ENCODE peak calls at places on chromosomes 2 and 18, in seven cellular contexts. U is NCI-H524; X is stimulated activated naive CD4-positive, alpha-beta T cell; K is CD8-positive, alpha-beta memory T cell; P is activated T-cell treated with anti-CD3 and anti-CD28 coated beads, Interleukin-2, amount 50 U/mL, for 72 hours; A is pancreas; R is GM13977. D is an unnamed sample.

GRCh38 chr2:227862741-227863588 is 8.5 kb upstream of the DAW1 start:
- DNase-seq in U (no peak), X (no peak), K (no peak), P (no peak), A (no peak), R (no peak), D (no peak)

GRCh38 chr18:62632788-62633455 is 82.4 kb upstream of the PHLPP1 start:
- DNase-seq in U (peak), X (no peak), K (no peak), P (no peak), A (no peak), R (no peak), D (no peak)

GRCh38 chr2:152405206-152406118 is 70.5 kb downstream of the FMNL2 start:
- DNase-seq in U (no peak), X (no peak), K (no peak), P (no peak), A (no peak), R (no peak), D (no peak)

GRCh38 chr18:34723143-34723542 is 13.0 kb downstream of the DTNA start:
- DNase-seq in U (peak), X (no peak), K (no peak), P (no peak), A (no peak), R (no peak), D (no peak)

GRCh38 chr2:207749873-207750272 is 19.8 kb downstream of the FZD5 start:
- DNase-seq in U (no peak), X (no peak), K (no peak), P (no peak), A (no peak), R (no peak), D (no peak)

GRCh38 chr18:39527465-39527864 is 1961.9 kb upstream of the CELF4 start:
- DNase-seq in U (no peak), X (no peak), K (no peak), P (no peak), A (no peak), R (no peak), D (no peak)

GRCh38 chr2:88055049-88055435 is 541 bp downstream of the KRCC1 start:
- DNase-seq in U (peak), X (no peak), K (no peak), P (no peak), A (no peak), R (no peak), D (no peak)

GRCh38 chr2:217734999-217735398 is 267.8 kb downstream of the TNS1 start:
- DNase-seq in U (no peak), X (no peak), K (no peak), P (no peak), A (no peak), R (no peak), D (no peak)

GRCh38 chr18:36179562-36180334 is 7.5 kb upstream of the MOCOS start:
- DNase-seq in U (no peak), X (no peak), K (no peak), P (no peak), A (peak), R (no peak), D (peak)

GRCh38 chr2:207126724-207127314 is 38.9 kb downstream of the KLF7 start:
- DNase-seq in U (no peak), X (no peak), K (no peak), P (no peak), A (no peak), R (no peak), D (no peak)

GRCh38 chr2:150144546-150145305 is 342.7 kb downstream of the RND3 start:
- DNase-seq in U (no peak), X (no peak), K (no peak), P (no peak), A (no peak), R (no peak), D (no peak)

GRCh38 chr18:44758821-44759624 is 78.3 kb downstream of the SETBP1 start:
- DNase-seq in U (no peak), X (peak), K (no peak), P (peak), A (no peak), R (peak), D (no peak)